ENCODE peak calls at places on chromosomes 3 and 15, in four cellular contexts. B is ELR, F is A172, P is lower lobe of right lung. C is an unnamed sample.

GRCh38 chr3:63724987-63725386 is 72.5 kb downstream of the SNTN start:
- DNase-seq in B (peak; percentile 78), F (peak; percentile 83), P (no peak), C (no peak)

GRCh38 chr3:185330644-185331043 is 32.3 kb upstream of the MAP3K13 start:
- DNase-seq in B (no peak), F (no peak), P (no peak), C (no peak)

GRCh38 chr15:55257014-55257670 is 32.5 kb downstream of the RAB27A start:
- DNase-seq in B (no peak), F (no peak), P (no peak), C (no peak)

GRCh38 chr15:23690450-23690852 is 3.3 kb upstream of the NDN start:
- DNase-seq in B (no peak), F (no peak), P (peak; percentile 63), C (no peak)

GRCh38 chr3:197730200-197730599 is 6.5 kb downstream of the RUBCN start:
- DNase-seq in B (peak; percentile 88), F (peak; percentile 91), P (no peak), C (no peak)

GRCh38 chr3:89145995-89146394 is 38.6 kb downstream of the EPHA3 start:
- DNase-seq in B (peak; percentile 55), F (no peak), P (no peak), C (no peak)

GRCh38 chr3:127640031-127640355 is 11.0 kb downstream of the PODXL2 start:
- DNase-seq in B (no peak), F (no peak), P (no peak), C (no peak)

GRCh38 chr3:156685752-156686151 is 11.4 kb downstream of the TIPARP start:
- DNase-seq in B (no peak), F (no peak), P (no peak), C (no peak)

GRCh38 chr3:49493901-49494300 is 23.8 kb downstream of the DAG1 start:
- DNase-seq in B (no peak), F (no peak), P (no peak), C (no peak)

GRCh38 chr15:75718326-75718725 is 5.7 kb upstream of the CSPG4 start:
- DNase-seq in B (peak; percentile 82), F (peak; percentile 81), P (no peak), C (peak; percentile 31)

GRCh38 chr3:10047876-10048275 is 21.6 kb downstream of the FANCD2 start:
- DNase-seq in B (no peak), F (no peak), P (no peak), C (no peak)

C was measured in dermis blood vessel endothelial cell.